ENCODE peak calls at places on chromosomes 6 and 20, in nine cellular contexts. D, Y, P, V, O, A, C, E and J are unnamed samples.

GRCh38 chr6:7151381-7151780 is 43.6 kb downstream of the RREB1 start:
- DNase-seq in D (no peak), Y (no peak), P (peak; percentile 13), V (no peak), O (no peak), A (no peak), C (no peak), E (no peak), J (no peak)

GRCh38 chr6:169640347-169640972 is 61.4 kb downstream of the WDR27 start:
- DNase-seq in D (no peak), Y (no peak), P (no peak), V (no peak), O (no peak), A (no peak), C (no peak), E (no peak), J (no peak)

GRCh38 chr6:40630046-40630445 is 42.9 kb upstream of the LRFN2 start:
- DNase-seq in D (no peak), Y (no peak), P (no peak), V (no peak), O (no peak), A (no peak), C (no peak), E (no peak), J (no peak)

GRCh38 chr6:5511924-5512323 is 250.6 kb downstream of the FARS2 start:
- DNase-seq in D (no peak), Y (no peak), P (no peak), V (no peak), O (no peak), A (no peak), C (peak; percentile 79), E (no peak), J (no peak)

GRCh38 chr20:23477223-23477622 is 13.7 kb upstream of the CST8 start:
- DNase-seq in D (no peak), Y (no peak), P (no peak), V (no peak), O (no peak), A (no peak), C (no peak), E (no peak), J (no peak)

GRCh38 chr20:4813839-4814695 is 92.4 kb downstream of the PRND start:
- DNase-seq in D (peak; percentile 58), Y (no peak), P (no peak), V (peak; percentile 75), O (no peak), A (no peak), C (no peak), E (peak; percentile 88), J (peak; percentile 59)

GRCh38 chr6:35253249-35253648 is 6.3 kb upstream of the ZNF76 start:
- DNase-seq in D (no peak), Y (no peak), P (no peak), V (no peak), O (no peak), A (no peak), C (no peak), E (no peak), J (no peak)

GRCh38 chr20:49562341-49563014 is 5.5 kb downstream of the PTGIS start:
- DNase-seq in D (peak; percentile 96), Y (no peak), P (peak; percentile 80), V (peak; percentile 40), O (peak; percentile 19), A (peak; percentile 54), C (no peak), E (no peak), J (no peak)

GRCh38 chr20:19462491-19462890 is 250.0 kb downstream of the SLC24A3 start:
- DNase-seq in D (no peak), Y (no peak), P (no peak), V (no peak), O (no peak), A (no peak), C (no peak), E (no peak), J (no peak)

GRCh38 chr6:27138837-27139752 is 108.4 kb upstream of the PRSS16 start:
- DNase-seq in D (peak; percentile 58), Y (peak; percentile 91), P (no peak), V (peak; percentile 51), O (no peak), A (peak; percentile 55), C (no peak), E (peak; percentile 89), J (no peak)

GRCh38 chr6:24545691-24546090 is 50.9 kb downstream of the ALDH5A1 start:
- DNase-seq in D (no peak), Y (no peak), P (no peak), V (no peak), O (no peak), A (no peak), C (no peak), E (no peak), J (no peak)

GRCh38 chr6:112234596-112234995 is 19.8 kb downstream of the LAMA4 start:
- DNase-seq in D (no peak), Y (no peak), P (no peak), V (no peak), O (no peak), A (no peak), C (no peak), E (no peak), J (no peak)

GRCh38 chr6:35094183-35094582 is 47.0 kb downstream of the TCP11 start:
- DNase-seq in D (no peak), Y (no peak), P (no peak), V (no peak), O (no peak), A (no peak), C (no peak), E (no peak), J (no peak)

GRCh38 chr20:16778159-16778558 is 30.0 kb downstream of the OTOR start:
- DNase-seq in D (no peak), Y (no peak), P (no peak), V (no peak), O (no peak), A (no peak), C (no peak), E (no peak), J (no peak)

GRCh38 chr20:40860487-40860902 is 168.1 kb upstream of the TOP1 start:
- DNase-seq in D (no peak), Y (no peak), P (peak; percentile 33), V (no peak), O (no peak), A (no peak), C (no peak), E (no peak), J (no peak)

DNA sequence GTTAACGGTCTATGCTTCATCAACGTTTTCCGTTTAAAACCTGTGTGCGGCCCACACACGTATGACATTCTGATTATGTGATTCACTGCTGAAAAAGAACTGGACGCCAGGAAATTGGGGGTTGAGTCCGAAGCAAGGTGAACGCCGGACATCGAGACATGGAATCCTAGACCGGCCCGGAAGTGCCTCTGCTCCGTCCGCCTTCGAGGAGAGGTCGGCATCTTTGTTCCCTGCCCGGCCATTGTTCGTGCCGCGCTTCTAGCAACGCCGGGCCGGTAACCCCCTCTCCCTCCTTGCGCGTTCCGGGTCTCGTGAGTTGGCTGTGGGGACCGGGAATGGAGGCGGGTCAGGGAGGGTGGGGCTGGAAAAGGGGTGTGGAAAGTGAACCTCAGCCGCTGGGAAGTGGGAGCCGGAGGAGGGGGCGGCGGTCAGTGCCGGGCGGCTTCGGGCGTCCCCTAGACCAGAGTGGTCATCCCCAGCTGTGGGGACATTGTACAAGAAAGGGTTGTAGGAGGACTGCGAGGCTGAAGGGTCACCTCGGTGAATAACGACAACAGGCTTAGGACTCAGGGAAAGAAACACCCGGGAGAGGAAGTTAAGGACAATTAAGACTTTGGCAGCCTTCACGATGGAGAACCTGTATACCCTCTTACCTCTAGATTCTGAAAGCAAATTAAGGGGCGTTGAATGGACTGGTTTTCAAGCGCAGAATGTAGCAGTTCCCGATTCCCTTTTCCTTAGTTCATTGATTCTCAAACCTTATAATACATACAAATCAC is at the start of gene ZSCAN9:
- DNase-seq in D (peak; percentile 89), Y (peak; percentile 66), P (peak; percentile 70), V (peak; percentile 89), O (peak; percentile 78), A (peak; percentile 83), C (no peak), E (peak; percentile 93), J (peak; percentile 50)
- TF ChIP-seq POLR2AphosphoS5 in D (peak; percentile 59), Y (peak; percentile 74), P (peak; percentile 67), V (peak; percentile 57), O (peak; percentile 83), A (peak; percentile 77), C (peak; percentile 90), E (peak; percentile 82), J (peak; percentile 91)

DNA sequence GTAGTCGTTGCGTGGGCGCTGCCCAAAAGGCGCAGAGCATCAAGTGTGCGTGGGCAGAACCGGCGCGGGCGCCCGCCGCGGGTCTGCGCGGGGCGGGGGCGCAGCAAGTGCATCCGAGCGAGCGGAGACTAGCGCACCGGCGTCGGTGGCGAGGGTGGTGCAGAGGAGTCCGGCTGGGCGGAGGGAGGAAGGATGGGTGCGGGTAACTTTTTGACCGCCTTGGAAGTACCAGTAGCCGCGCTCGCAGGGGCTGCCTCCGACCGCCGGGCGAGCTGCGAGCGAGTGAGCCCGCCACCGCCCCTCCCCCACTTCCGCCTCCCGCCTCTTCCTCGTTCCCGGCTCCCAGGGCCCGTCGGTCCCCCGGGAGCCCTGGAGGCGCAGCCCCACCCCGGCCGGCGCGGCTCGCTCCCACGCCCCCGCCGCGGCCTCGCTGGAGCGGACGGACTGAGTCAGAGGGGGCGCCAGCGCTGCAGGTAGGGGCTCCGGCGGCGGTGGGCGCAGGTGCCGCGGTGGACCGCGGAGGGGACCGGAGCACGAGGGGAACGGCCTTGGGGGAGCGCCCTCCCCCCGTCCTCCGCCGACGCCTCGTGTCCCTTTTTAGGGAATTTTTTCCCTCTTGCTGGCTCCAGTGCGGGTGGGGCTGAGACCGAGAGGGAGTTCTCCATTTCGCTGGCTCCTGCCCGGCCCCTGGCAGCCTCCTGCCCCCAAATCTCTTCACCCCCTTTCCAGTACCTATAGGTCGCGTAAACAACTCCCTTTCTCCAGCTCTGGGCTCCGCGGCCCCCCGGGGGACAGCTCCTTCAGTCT is 1.6 kb upstream of the DBNDD2 start:
- DNase-seq in D (peak; percentile 35), Y (no peak), P (no peak), V (peak; percentile 73), O (peak; percentile 63), A (peak; percentile 71), C (no peak), E (peak; percentile 85), J (no peak)
- TF ChIP-seq POLR2AphosphoS5 in D (peak; percentile 26), Y (no peak), P (peak; percentile 8), V (peak; percentile 71), O (no peak), A (peak; percentile 49), C (no peak), E (peak; percentile 44), J (no peak)

DNA sequence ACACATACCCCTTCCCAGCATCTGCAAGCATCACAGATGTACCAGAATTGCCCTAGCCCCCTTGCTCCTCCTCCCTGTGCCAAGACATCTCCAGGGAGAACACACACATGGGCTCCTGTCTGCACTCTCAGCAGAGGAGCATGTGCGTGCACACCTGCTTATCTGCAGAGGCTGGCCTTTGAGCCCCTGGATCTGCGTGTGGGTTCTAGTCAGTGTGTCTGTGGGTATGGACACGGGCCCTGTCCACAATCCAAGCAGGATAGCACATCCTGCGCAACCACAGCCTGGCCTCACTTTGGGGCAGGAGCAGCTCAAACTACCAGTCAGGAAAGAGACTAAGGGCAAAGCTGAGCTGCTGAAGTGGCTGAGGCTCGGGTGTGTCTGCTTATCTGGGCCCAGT is 41.0 kb downstream of the HM13 start:
- DNase-seq in D (no peak), Y (no peak), P (no peak), V (no peak), O (no peak), A (no peak), C (no peak), E (no peak), J (no peak)
- TF ChIP-seq POLR2AphosphoS5 in D (no peak), Y (no peak), P (no peak), V (no peak), O (no peak), A (no peak), C (no peak), E (peak; percentile 21), J (no peak)

GRCh38 chr20:44176833-44177533 is 10.0 kb downstream of the JPH2 start:
- DNase-seq in D (no peak), Y (no peak), P (no peak), V (peak; percentile 31), O (no peak), A (peak; percentile 48), C (no peak), E (no peak), J (no peak)
- TF ChIP-seq POLR2AphosphoS5 in D (no peak), Y (no peak), P (no peak), V (no peak), O (no peak), A (peak; percentile 46), C (no peak), E (no peak), J (no peak)